ENCODE peak calls at places on chromosomes 11 and 22, in seven cellular contexts. E is SK-N-SH, M is K562, O is WTC11, A is NB4, G is HCT116, U is endothelial cell of umbilical vein. L is an unnamed sample.

GRCh38 chr11:95991545-95991944 is 67.6 kb upstream of the MTMR2 start:
- DNase-seq in M (no peak), O (no peak), G (no peak), A (no peak), U (no peak), E (no peak), L (no peak)

GRCh38 chr11:83480251-83480650 is 194.1 kb upstream of the CCDC90B start:
- DNase-seq in U (no peak), O (no peak), A (no peak), E (no peak), G (no peak), M (no peak), L (no peak)

GRCh38 chr11:7498193-7498592 is 12.9 kb downstream of the OLFML1 start:
- DNase-seq in U (no peak), G (no peak), O (no peak), E (no peak), A (no peak), M (no peak), L (no peak)

GRCh38 chr11:120597250-120597649 is 85.7 kb downstream of the GRIK4 start:
- DNase-seq in U (no peak), O (no peak), A (no peak), E (no peak), G (no peak), M (no peak), L (no peak)

GRCh38 chr11:112769170-112769569 is 192.1 kb upstream of the NCAM1 start:
- DNase-seq in M (no peak), A (no peak), U (no peak), G (no peak), O (no peak), E (peak), L (no peak)

GRCh38 chr22:47739616-47740015 is 977.2 kb downstream of the TBC1D22A start:
- DNase-seq in U (no peak), O (no peak), M (no peak), A (no peak), E (no peak), G (no peak), L (no peak)

GRCh38 chr11:121936375-121936774 is 179.6 kb downstream of the BLID start:
- DNase-seq in A (no peak), G (no peak), E (no peak), M (no peak), O (no peak), U (no peak), L (no peak)

GRCh38 chr22:32199341-32199740 is 5.5 kb downstream of the RFPL2 start:
- DNase-seq in A (no peak), G (no peak), E (no peak), M (no peak), O (no peak), U (no peak), L (no peak)

GRCh38 chr11:121755191-121755590 is 302.4 kb upstream of the SORL1-AS1 start:
- DNase-seq in E (no peak), O (no peak), U (no peak), G (no peak), A (no peak), M (no peak), L (no peak)

GRCh38 chr11:58330861-58331260 is 28.0 kb downstream of the OR5B17 start:
- DNase-seq in A (no peak), E (no peak), O (no peak), G (no peak), M (no peak), U (no peak), L (no peak)
- TF ChIP-seq MAX in A (no peak), E (no peak), O (no peak), G (no peak), M (no peak), U (no peak), L (no peak)

GRCh38 chr11:60334005-60334620 is 7.1 kb downstream of the MS4A6E start:
- DNase-seq in G (peak), M (peak), O (peak), U (peak), E (peak), A (peak), L (peak)
- TF ChIP-seq CTCF in G (peak), M (peak), O (peak), U (peak), E (peak), A (peak), L (peak)

GRCh38 chr11:3044915-3045314 is 12.3 kb downstream of the CARS1 start:
- DNase-seq in O (no peak), M (no peak), E (no peak), U (no peak), G (no peak), A (no peak), L (no peak)

GRCh38 chr11:3044004-3044403 is 13.2 kb downstream of the CARS1 start:
- DNase-seq in G (no peak), U (no peak), E (no peak), A (no peak), M (no peak), O (no peak), L (no peak)

GRCh38 chr11:3042496-3043314 is 14.5 kb downstream of the CARS1 start:
- DNase-seq in M (no peak), G (no peak), O (no peak), E (no peak), U (no peak), A (no peak), L (no peak)

GRCh38 chr11:3041699-3042098 is 15.5 kb downstream of the CARS1 start:
- DNase-seq in M (no peak), O (no peak), A (no peak), U (no peak), G (no peak), E (no peak), L (no peak)

DNA sequence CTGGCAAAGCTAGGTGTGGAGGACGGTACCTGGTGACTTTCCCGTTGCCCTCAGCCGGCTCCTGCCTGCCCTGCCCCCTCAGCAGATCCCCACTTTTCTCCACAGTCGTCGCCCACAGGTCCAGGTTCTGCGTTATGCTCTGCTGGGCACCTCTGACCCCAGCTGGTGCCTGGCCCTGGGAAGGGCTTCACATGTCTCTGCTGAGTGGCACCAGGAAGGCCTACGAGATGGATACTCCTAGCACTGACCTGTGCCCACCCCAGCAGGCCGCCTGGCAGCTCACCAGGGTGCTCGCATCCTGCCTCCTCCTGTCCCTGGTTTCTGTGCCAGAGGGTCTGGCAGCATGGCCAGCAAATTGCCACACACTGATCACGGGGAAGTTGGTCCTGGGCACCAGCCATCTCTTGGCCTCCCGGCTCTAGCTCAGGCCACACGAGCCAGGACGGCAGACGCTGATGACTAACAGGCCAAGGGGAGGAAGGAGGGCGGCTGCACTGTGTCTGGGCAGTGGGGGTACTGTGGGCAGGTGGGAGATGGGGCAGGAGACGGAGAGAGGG is 13.8 kb downstream of the CARS1 start:
- DNase-seq in U (no peak), A (no peak), G (no peak), O (no peak), M (no peak), E (no peak), L (no peak)
- TF ChIP-seq MAX in U (no peak), A (no peak), G (no peak), O (no peak), M (no peak), E (no peak), L (no peak)

DNA sequence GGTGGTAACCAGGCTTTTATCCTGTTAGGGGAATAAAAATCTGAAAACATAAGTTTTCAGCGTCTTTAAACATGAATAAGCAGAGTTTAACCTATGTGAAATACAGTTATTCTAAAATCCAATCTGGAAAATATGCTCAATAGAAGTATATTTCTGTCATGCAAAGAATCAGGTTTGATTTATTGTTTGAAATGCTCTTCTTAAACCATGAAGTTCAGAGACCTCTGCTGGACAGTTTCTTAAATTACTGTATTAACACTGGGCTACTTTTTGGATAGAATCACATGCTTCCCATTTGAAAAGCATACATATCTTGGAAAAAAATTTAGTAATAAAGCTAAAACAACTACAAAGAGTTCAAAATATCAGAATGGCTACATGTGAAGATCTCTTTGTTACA is 25.4 kb downstream of the APIP start:
- DNase-seq in M (no peak), O (no peak), E (peak), G (peak), A (peak), U (peak), L (no peak)
- TF ChIP-seq CTCF in M (peak), O (no peak), E (peak), G (peak), A (no peak), U (no peak), L (peak)

DNA sequence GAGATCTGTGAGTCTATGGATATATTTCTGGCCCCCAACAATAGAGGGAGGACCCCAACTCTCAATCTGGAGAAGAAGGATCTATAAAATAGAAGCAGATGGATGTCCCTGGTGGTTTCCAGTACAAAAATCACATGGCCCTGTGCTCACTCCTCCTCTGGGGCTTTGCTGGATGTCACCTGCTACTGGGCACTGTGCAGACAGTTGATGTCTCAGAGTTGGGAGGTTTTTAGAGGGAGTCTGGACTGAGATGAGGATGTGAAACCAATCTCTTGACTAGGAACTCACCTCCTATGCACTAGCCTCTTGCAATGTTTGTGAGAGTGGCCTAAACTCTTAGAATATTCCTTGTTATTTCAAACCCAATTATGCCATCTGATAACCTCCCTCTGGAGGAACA is 107.2 kb downstream of the SCN3B start:
- DNase-seq in U (no peak), E (no peak), G (no peak), A (no peak), O (no peak), M (no peak), L (no peak)
- TF ChIP-seq MAX in U (no peak), E (no peak), G (no peak), A (no peak), O (no peak), M (no peak), L (no peak)

GRCh38 chr11:65013130-65013691 is 749 bp upstream of the ARL2 start:
- DNase-seq in M (peak), E (peak), O (peak), G (no peak), A (peak), U (no peak), L (peak)

GRCh38 chr11:65017927-65018326 is 4.0 kb downstream of the ARL2 start:
- DNase-seq in E (no peak), U (no peak), O (no peak), G (no peak), A (no peak), M (no peak), L (no peak)

GRCh38 chr11:65016705-65017104 is 2.7 kb downstream of the ARL2 start:
- DNase-seq in O (peak), M (no peak), E (no peak), A (peak), U (no peak), G (no peak), L (no peak)

GRCh38 chr11:65014146-65014960 is at the start of gene ARL2:
- DNase-seq in G (no peak), A (no peak), E (no peak), M (peak), U (no peak), O (peak), L (no peak)

DNA sequence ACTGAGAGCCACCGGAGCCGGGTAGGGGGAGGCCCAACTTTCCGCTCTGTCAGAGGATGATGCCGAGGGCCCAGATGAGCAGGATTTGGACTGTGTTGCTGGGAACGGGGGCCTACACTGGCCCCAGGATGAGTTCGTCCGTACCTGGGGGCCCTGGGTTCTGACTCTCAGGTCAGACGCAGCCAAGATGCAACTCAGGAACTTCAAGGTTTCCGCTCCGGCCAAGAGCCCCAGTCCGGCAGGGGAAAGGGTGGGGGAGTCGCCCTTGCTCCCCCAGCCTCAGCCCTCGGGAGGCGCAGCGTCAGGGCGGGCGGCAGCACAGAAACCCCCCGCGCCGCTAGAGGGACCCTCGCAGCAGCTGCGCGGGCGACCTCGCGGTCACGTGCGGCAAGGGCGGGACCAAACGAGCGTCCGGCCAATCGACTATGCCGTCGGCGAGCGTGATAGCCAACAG is 241 bp upstream of the ARL2 start:
- DNase-seq in M (peak), U (peak), E (peak), A (peak), G (peak), O (peak), L (peak)
- TF ChIP-seq CTCF in M (peak), U (no peak), E (peak), A (no peak), G (no peak), O (peak), L (no peak)

GRCh38 chr11:88979641-88980040 is 86.1 kb downstream of the GRM5 start:
- DNase-seq in E (no peak), O (no peak), G (no peak), A (no peak), U (no peak), M (no peak), L (no peak)
- TF ChIP-seq MAX in E (no peak), O (no peak), G (no peak), A (no peak), U (no peak), M (no peak), L (no peak)

GRCh38 chr11:133049244-133050019 is 482.9 kb downstream of the OPCML start:
- DNase-seq in E (no peak), M (no peak), O (no peak), A (no peak), G (no peak), U (no peak), L (no peak)

GRCh38 chr11:133047036-133047800 is 485.1 kb downstream of the OPCML start:
- DNase-seq in E (peak), U (no peak), O (no peak), G (no peak), A (no peak), M (no peak), L (no peak)

GRCh38 chr11:133058501-133058900 is 473.8 kb downstream of the OPCML start:
- DNase-seq in G (no peak), U (no peak), M (no peak), O (peak), A (no peak), E (no peak), L (no peak)

GRCh38 chr11:133052537-133052936 is 479.8 kb downstream of the OPCML start:
- DNase-seq in M (no peak), A (no peak), U (no peak), O (no peak), E (no peak), G (no peak), L (no peak)
- TF ChIP-seq CTCF in M (no peak), A (no peak), U (no peak), O (no peak), E (no peak), G (no peak), L (no peak)

GRCh38 chr11:61971177-61972111 is 4.0 kb upstream of the FTH1 start:
- DNase-seq in U (peak), A (peak), M (peak), O (peak), G (peak), E (peak), L (peak)
- TF ChIP-seq MAX in U (peak), A (peak), M (peak), O (peak), G (no peak), E (peak), L (peak)